ENCODE peak calls at places on chromosomes 6 and 20, in four cellular contexts. One of them, this sample, is unnamed.

GRCh38 chr6:36547646-36548400 is 544 bp upstream of the STK38 start:
- DNase-seq in kidney epithelial cell: no peak
- DNase-seq in foreskin fibroblast: no peak
- DNase-seq in AG09309: no peak
- DNase-seq in this sample: no peak

GRCh38 chr20:38685853-38686473 is 38.3 kb upstream of the SLC32A1 start:
- DNase-seq in kidney epithelial cell: no peak
- DNase-seq in foreskin fibroblast: peak
- DNase-seq in AG09309: no peak
- DNase-seq in this sample: peak

GRCh38 chr6:19472168-19472567 is 365.0 kb upstream of the ID4 start:
- DNase-seq in kidney epithelial cell: peak
- DNase-seq in foreskin fibroblast: peak
- DNase-seq in AG09309: peak
- DNase-seq in this sample: peak

GRCh38 chr20:20229595-20229994 is 138.3 kb upstream of the INSM1 start:
- DNase-seq in kidney epithelial cell: no peak
- DNase-seq in foreskin fibroblast: no peak
- DNase-seq in AG09309: no peak
- DNase-seq in this sample: no peak

GRCh38 chr6:155710704-155711103 is 255.1 kb upstream of the NOX3 start:
- DNase-seq in kidney epithelial cell: no peak
- DNase-seq in foreskin fibroblast: no peak
- DNase-seq in AG09309: no peak
- DNase-seq in this sample: no peak

GRCh38 chr6:56685102-56685733 is 42.5 kb upstream of the DST start:
- DNase-seq in kidney epithelial cell: no peak
- DNase-seq in foreskin fibroblast: no peak
- DNase-seq in AG09309: no peak
- DNase-seq in this sample: no peak

GRCh38 chr6:161319231-161319630 is 45.4 kb upstream of the AGPAT4 start:
- DNase-seq in kidney epithelial cell: no peak
- DNase-seq in foreskin fibroblast: no peak
- DNase-seq in AG09309: no peak
- DNase-seq in this sample: no peak

GRCh38 chr6:90940812-90941481 is 354.1 kb upstream of the MAP3K7 start:
- DNase-seq in kidney epithelial cell: peak
- DNase-seq in foreskin fibroblast: no peak
- DNase-seq in AG09309: peak
- DNase-seq in this sample: peak

GRCh38 chr20:57582432-57583288 is 21.8 kb downstream of the PCK1 start:
- DNase-seq in kidney epithelial cell: no peak
- DNase-seq in foreskin fibroblast: no peak
- DNase-seq in AG09309: no peak
- DNase-seq in this sample: peak

GRCh38 chr20:17612287-17612974 is 42.6 kb downstream of the DSTN start:
- DNase-seq in kidney epithelial cell: no peak
- DNase-seq in foreskin fibroblast: peak
- DNase-seq in AG09309: peak
- DNase-seq in this sample: no peak

GRCh38 chr6:129621252-129621651 is 88.7 kb downstream of the ARHGAP18 start:
- DNase-seq in kidney epithelial cell: no peak
- DNase-seq in foreskin fibroblast: no peak
- DNase-seq in AG09309: no peak
- DNase-seq in this sample: no peak

GRCh38 chr20:1364106-1364505 is 28.7 kb downstream of the FKBP1A start:
- DNase-seq in kidney epithelial cell: no peak
- DNase-seq in foreskin fibroblast: no peak
- DNase-seq in AG09309: no peak
- DNase-seq in this sample: no peak

GRCh38 chr6:17710331-17710730 is 3.6 kb upstream of the NUP153 start:
- DNase-seq in kidney epithelial cell: no peak
- DNase-seq in foreskin fibroblast: no peak
- DNase-seq in AG09309: no peak
- DNase-seq in this sample: peak

GRCh38 chr20:32764000-32764960 is 2.1 kb downstream of the DNMT3B start:
- DNase-seq in kidney epithelial cell: no peak
- DNase-seq in foreskin fibroblast: no peak
- DNase-seq in AG09309: no peak
- DNase-seq in this sample: no peak

GRCh38 chr20:32762754-32763201 is 593 bp downstream of the DNMT3B start:
- DNase-seq in kidney epithelial cell: no peak
- DNase-seq in foreskin fibroblast: no peak
- DNase-seq in AG09309: no peak
- DNase-seq in this sample: no peak

GRCh38 chr20:32772046-32772445 is 9.9 kb downstream of the DNMT3B start:
- DNase-seq in kidney epithelial cell: no peak
- DNase-seq in foreskin fibroblast: no peak
- DNase-seq in AG09309: no peak
- DNase-seq in this sample: no peak

GRCh38 chr20:32763202-32763999 is 1.2 kb downstream of the DNMT3B start:
- DNase-seq in kidney epithelial cell: no peak
- DNase-seq in foreskin fibroblast: no peak
- DNase-seq in AG09309: no peak
- DNase-seq in this sample: no peak

GRCh38 chr20:32767418-32768198 is 5.4 kb downstream of the DNMT3B start:
- DNase-seq in kidney epithelial cell: no peak
- DNase-seq in foreskin fibroblast: no peak
- DNase-seq in AG09309: no peak
- DNase-seq in this sample: no peak
- H3K4me3 ChIP-seq in kidney epithelial cell: no peak
- H3K4me3 ChIP-seq in foreskin fibroblast: no peak
- H3K4me3 ChIP-seq in AG09309: no peak
- H3K4me3 ChIP-seq in this sample: no peak

GRCh38 chr6:52568320-52568719 is 8.5 kb downstream of the TRAM2 start:
- DNase-seq in kidney epithelial cell: no peak
- DNase-seq in foreskin fibroblast: no peak
- DNase-seq in AG09309: no peak
- DNase-seq in this sample: no peak

GRCh38 chr6:52571099-52571755 is 5.6 kb downstream of the TRAM2 start:
- DNase-seq in kidney epithelial cell: no peak
- DNase-seq in foreskin fibroblast: no peak
- DNase-seq in AG09309: no peak
- DNase-seq in this sample: no peak

GRCh38 chr6:52573295-52573694 is 3.6 kb downstream of the TRAM2 start:
- DNase-seq in kidney epithelial cell: no peak
- DNase-seq in foreskin fibroblast: peak
- DNase-seq in AG09309: no peak
- DNase-seq in this sample: no peak

GRCh38 chr6:52572536-52572935 is 4.3 kb downstream of the TRAM2 start:
- DNase-seq in kidney epithelial cell: no peak
- DNase-seq in foreskin fibroblast: no peak
- DNase-seq in AG09309: no peak
- DNase-seq in this sample: no peak

DNA sequence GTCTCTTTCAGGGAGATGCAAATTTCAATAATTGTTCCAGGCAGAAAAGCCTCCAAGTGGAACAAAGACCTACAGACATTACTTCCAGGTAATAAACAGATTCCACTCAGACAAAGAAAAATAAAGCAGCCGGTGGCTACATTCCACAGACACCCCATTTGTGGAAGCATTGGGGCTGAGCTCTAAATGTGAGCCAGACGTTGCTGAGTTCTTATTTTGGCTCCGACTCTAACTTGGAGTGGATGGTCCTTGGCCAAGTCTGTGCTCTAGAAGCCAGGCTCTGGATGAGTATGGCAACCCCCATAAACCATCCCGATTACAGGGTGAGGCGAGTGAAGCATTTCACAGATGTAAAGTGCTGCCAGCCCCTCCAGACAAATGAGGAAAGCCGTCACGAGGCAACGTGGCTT is 6.6 kb downstream of the TRAM2 start:
- DNase-seq in kidney epithelial cell: no peak
- DNase-seq in foreskin fibroblast: no peak
- DNase-seq in AG09309: no peak
- DNase-seq in this sample: no peak
- H3K4me3 ChIP-seq in kidney epithelial cell: no peak
- H3K4me3 ChIP-seq in foreskin fibroblast: peak
- H3K4me3 ChIP-seq in AG09309: no peak
- H3K4me3 ChIP-seq in this sample: peak

DNA sequence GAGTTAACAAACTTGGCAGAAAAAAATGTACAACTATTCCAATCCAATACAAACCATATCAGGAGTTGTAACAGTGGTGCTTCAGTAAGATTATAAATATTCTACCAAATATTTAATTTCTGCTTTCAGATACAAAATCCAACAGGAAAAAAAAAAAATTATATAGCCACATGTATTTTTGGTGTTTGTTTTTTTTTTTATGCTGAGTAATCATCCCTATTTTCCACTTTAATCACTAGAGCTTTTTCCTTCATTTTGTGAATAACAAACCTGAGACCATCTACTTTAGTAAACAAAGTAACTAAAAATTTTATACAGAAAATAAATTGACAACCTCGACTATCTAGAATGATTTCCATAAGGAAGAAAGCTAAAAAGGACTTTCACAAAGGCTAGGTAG is 36.2 kb downstream of the MMS22L start:
- DNase-seq in kidney epithelial cell: no peak
- DNase-seq in foreskin fibroblast: no peak
- DNase-seq in AG09309: no peak
- DNase-seq in this sample: no peak
- H3K4me3 ChIP-seq in kidney epithelial cell: no peak
- H3K4me3 ChIP-seq in foreskin fibroblast: no peak
- H3K4me3 ChIP-seq in AG09309: no peak
- H3K4me3 ChIP-seq in this sample: no peak

DNA sequence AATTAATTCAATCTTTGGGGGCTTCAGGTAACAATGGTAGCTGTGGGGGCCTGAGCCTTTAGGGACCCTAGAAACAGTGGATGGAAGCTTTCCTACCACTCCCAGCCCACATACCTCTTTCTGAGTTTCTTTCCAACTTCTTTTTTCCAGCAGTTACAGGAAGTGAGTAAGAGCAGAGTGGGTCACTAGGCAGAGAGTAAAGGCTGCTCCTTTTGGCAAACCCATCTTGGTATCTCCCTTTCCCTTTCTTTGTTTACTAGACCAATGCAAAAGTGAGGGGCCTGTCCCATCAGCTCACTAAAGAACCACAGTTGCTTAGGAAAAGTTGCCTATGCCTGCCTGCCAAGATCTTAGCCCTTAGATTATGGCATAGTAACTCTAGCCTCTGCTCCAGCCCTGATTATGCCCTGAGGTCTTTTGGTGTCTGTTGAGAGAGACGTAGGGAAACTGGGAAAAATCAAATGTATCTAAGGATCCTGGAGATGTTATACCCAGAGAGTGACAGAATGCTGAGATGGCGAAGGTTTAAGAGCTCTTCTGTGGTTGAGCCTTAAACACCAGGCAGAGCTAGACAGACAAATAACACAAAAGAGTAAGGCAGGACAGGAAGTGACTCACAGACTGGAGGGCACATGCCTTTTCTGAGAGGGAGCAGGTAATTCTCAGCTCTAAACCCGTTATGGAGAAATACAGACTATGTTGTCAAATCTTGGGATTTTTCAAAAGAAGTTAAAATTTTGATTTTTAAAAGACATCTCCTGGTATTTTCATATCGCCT is 31.3 kb downstream of the TRMT6 start:
- DNase-seq in kidney epithelial cell: peak
- DNase-seq in foreskin fibroblast: peak
- DNase-seq in AG09309: no peak
- DNase-seq in this sample: no peak
- H3K4me3 ChIP-seq in kidney epithelial cell: no peak
- H3K4me3 ChIP-seq in foreskin fibroblast: no peak
- H3K4me3 ChIP-seq in AG09309: no peak
- H3K4me3 ChIP-seq in this sample: no peak